ENCODE peak calls at places on chromosomes 3 and 15, in eight cellular contexts. N is LHCN-M2, G is NAMALWA, M is SHP77 treated with DMSO at 0.1 percent for 48 hours, D is mesothelial cell of epicardium, S is T-helper 17 cell, Z is psoas muscle, W is AML-193. H is an unnamed sample.

GRCh38 chr15:55770261-55770660 is 27.3 kb upstream of the PRTG start:
- DNase-seq in D (no peak), S (no peak), N (no peak), G (no peak), Z (no peak), M (no peak), W (no peak), H (no peak)

GRCh38 chr3:19769694-19770093 is 164.3 kb downstream of the EFHB start:
- DNase-seq in D (no peak), Z (no peak), S (no peak), N (no peak), G (no peak), W (no peak), M (no peak), H (no peak)

GRCh38 chr3:73781536-73781935 is 156.8 kb upstream of the PDZRN3 start:
- DNase-seq in Z (peak), N (no peak), G (no peak), S (no peak), M (no peak), D (no peak), W (no peak), H (no peak)

GRCh38 chr3:114565201-114565600 is 271.4 kb downstream of the TIGIT start:
- DNase-seq in W (no peak), D (no peak), S (no peak), N (no peak), Z (peak), G (no peak), M (no peak), H (peak)

GRCh38 chr15:99578809-99579208 is 13.0 kb downstream of the MEF2A start:
- DNase-seq in N (peak), Z (no peak), G (no peak), S (no peak), W (no peak), D (no peak), M (no peak), H (no peak)

GRCh38 chr15:99265541-99266070 is 14.3 kb downstream of the LRRC28 start:
- DNase-seq in Z (no peak), W (no peak), N (no peak), S (no peak), M (no peak), G (no peak), D (no peak), H (no peak)

GRCh38 chr15:36373549-36373948 is 205.9 kb upstream of the CDIN1 start:
- DNase-seq in N (peak), W (no peak), Z (no peak), M (no peak), D (no peak), S (no peak), G (no peak), H (no peak)

GRCh38 chr3:54931182-54931581 is 3.3 kb upstream of the LRTM1 start:
- DNase-seq in N (no peak), M (no peak), G (no peak), S (no peak), D (no peak), Z (no peak), W (no peak), H (no peak)

GRCh38 chr3:54819926-54820325 is 107.9 kb downstream of the LRTM1 start:
- DNase-seq in D (no peak), Z (no peak), M (no peak), N (no peak), W (no peak), G (no peak), S (no peak), H (no peak)

GRCh38 chr15:89814112-89814742 is 425 bp downstream of the ANPEP start:
- DNase-seq in Z (peak), G (no peak), M (no peak), N (no peak), W (no peak), D (no peak), S (no peak), H (no peak)

GRCh38 chr3:123318374-123318773 is 116.6 kb downstream of the SEC22A start:
- DNase-seq in S (no peak), N (no peak), G (no peak), M (no peak), W (no peak), Z (no peak), D (no peak), H (no peak)

GRCh38 chr3:50050361-50050760 is 38.4 kb upstream of the RBM5 start:
- DNase-seq in S (no peak), M (peak), G (no peak), Z (no peak), D (no peak), W (no peak), N (peak), H (no peak)

GRCh38 chr3:189824629-189825312 is 193.6 kb downstream of the TP63 start:
- DNase-seq in G (no peak), W (no peak), M (no peak), N (peak), D (no peak), S (no peak), Z (no peak), H (no peak)

GRCh38 chr3:52438579-52439425 is 6.1 kb downstream of the SEMA3G start:
- DNase-seq in N (no peak), Z (no peak), D (no peak), M (no peak), G (no peak), W (no peak), S (no peak), H (peak)

GRCh38 chr3:126130081-126130855 is 46.3 kb upstream of the SLC41A3 start:
- DNase-seq in W (no peak), D (peak), N (no peak), Z (peak), G (no peak), M (no peak), S (peak), H (no peak)

GRCh38 chr3:90031121-90031520 is 923.7 kb downstream of the EPHA3 start:
- DNase-seq in Z (no peak), D (no peak), W (no peak), S (no peak), G (no peak), M (no peak), N (no peak), H (no peak)

GRCh38 chr3:29494305-29495036 is 213.6 kb downstream of the RBMS3 start:
- DNase-seq in G (no peak), D (no peak), W (no peak), N (no peak), Z (no peak), S (no peak), M (no peak), H (no peak)

GRCh38 chr15:46309914-46310313 is 675.1 kb downstream of the SQOR start:
- DNase-seq in S (no peak), N (no peak), G (peak), M (no peak), W (no peak), Z (no peak), D (no peak), H (no peak)

GRCh38 chr15:25725758-25726157 is 137.4 kb downstream of the ATP10A start:
- DNase-seq in M (no peak), S (no peak), D (no peak), N (no peak), G (no peak), W (no peak), Z (no peak), H (no peak)

GRCh38 chr15:42549052-42549491 is 434 bp downstream of the HAUS2 start:
- DNase-seq in Z (no peak), S (no peak), M (peak), G (peak), W (peak), D (no peak), N (peak), H (no peak)

GRCh38 chr3:181739628-181740027 is 27.9 kb downstream of the SOX2 start:
- DNase-seq in N (no peak), G (no peak), M (no peak), S (no peak), Z (no peak), W (no peak), D (no peak), H (no peak)

GRCh38 chr3:151003024-151003771 is 30.7 kb upstream of the CLRN1 start:
- DNase-seq in N (peak), M (no peak), S (no peak), Z (no peak), D (no peak), G (no peak), W (no peak), H (no peak)

GRCh38 chr3:50167782-50168317 is 12.7 kb downstream of the SEMA3F start:
- DNase-seq in N (no peak), G (no peak), D (no peak), Z (no peak), M (no peak), S (no peak), W (no peak), H (no peak)

GRCh38 chr3:16767006-16767405 is 117.7 kb upstream of the PLCL2 start:
- DNase-seq in W (no peak), D (no peak), M (no peak), N (no peak), S (no peak), Z (no peak), G (no peak), H (no peak)

GRCh38 chr3:153219147-153219546 is 57.1 kb downstream of the RAP2B start:
- DNase-seq in Z (no peak), W (no peak), D (no peak), G (no peak), M (no peak), N (peak), S (no peak), H (no peak)

GRCh38 chr3:152517517-152517916 is 248.8 kb downstream of the MBNL1 start:
- DNase-seq in Z (no peak), S (no peak), W (no peak), N (no peak), M (no peak), D (no peak), G (no peak), H (no peak)

GRCh38 chr15:49809894-49810594 is 189.2 kb downstream of the DTWD1 start:
- DNase-seq in W (no peak), G (no peak), D (no peak), Z (no peak), M (no peak), N (no peak), S (no peak), H (no peak)

GRCh38 chr3:109643590-109643989 is 306.2 kb upstream of the DPPA4 start:
- DNase-seq in S (no peak), D (no peak), M (no peak), W (no peak), N (peak), G (no peak), Z (no peak), H (no peak)

GRCh38 chr3:22372292-22372949 is 621.4 kb upstream of the ZNF385D start:
- DNase-seq in S (no peak), N (no peak), D (peak), W (no peak), G (no peak), M (no peak), Z (peak), H (no peak)

GRCh38 chr15:67240235-67241131 is 14.0 kb downstream of the AAGAB start:
- DNase-seq in Z (no peak), N (peak), M (peak), S (no peak), D (no peak), W (peak), G (peak), H (no peak)

GRCh38 chr3:142509079-142509478 is 61.2 kb upstream of the XRN1 start:
- DNase-seq in W (no peak), M (no peak), Z (no peak), S (no peak), N (no peak), D (no peak), G (no peak), H (no peak)

GRCh38 chr3:59818033-59818936 is 768.5 kb upstream of the CFAP20DC start:
- DNase-seq in D (no peak), W (no peak), G (no peak), M (no peak), N (peak), S (no peak), Z (peak), H (peak)

GRCh38 chr15:44009056-44009455 is 182.3 kb downstream of the WDR76 start:
- DNase-seq in N (peak), D (no peak), S (no peak), W (no peak), M (no peak), G (no peak), Z (no peak), H (no peak)

GRCh38 chr15:77251662-77252061 is 168.2 kb downstream of the PEAK1 start:
- DNase-seq in Z (no peak), W (no peak), N (peak), M (no peak), G (no peak), D (no peak), S (no peak), H (no peak)

GRCh38 chr15:29687204-29687768 is 135.0 kb downstream of the TJP1 start:
- DNase-seq in M (no peak), D (no peak), S (no peak), N (no peak), G (no peak), W (no peak), Z (no peak), H (no peak)

H was measured in heart left ventricle.